ENCODE peak calls at places on chromosome 11, in six cellular contexts. One of them, this sample, is unnamed.

GRCh38 chr11:46724088-46724487 is 5.1 kb downstream of the F2 start:
- DNase-seq in colonic mucosa: no peak
- DNase-seq in GM13976: no peak
- DNase-seq in dorsolateral prefrontal cortex: no peak
- DNase-seq in left ventricle myocardium inferior: no peak
- DNase-seq in A549: no peak
- DNase-seq in this sample: no peak

GRCh38 chr11:130124096-130124495 is 35.5 kb upstream of the ST14 start:
- DNase-seq in A549: peak; percentile 22
- DNase-seq in colonic mucosa: no peak
- DNase-seq in left ventricle myocardium inferior: peak; percentile 65
- DNase-seq in GM13976: no peak
- DNase-seq in dorsolateral prefrontal cortex: no peak
- DNase-seq in this sample: peak; percentile 78

GRCh38 chr11:43573233-43573632 is 107.3 kb upstream of the HSD17B12 start:
- DNase-seq in GM13976: peak; percentile 53
- DNase-seq in dorsolateral prefrontal cortex: no peak
- DNase-seq in left ventricle myocardium inferior: no peak
- DNase-seq in colonic mucosa: no peak
- DNase-seq in A549: no peak
- DNase-seq in this sample: no peak

GRCh38 chr11:95762513-95762912 is 27.1 kb downstream of the FAM76B start:
- DNase-seq in left ventricle myocardium inferior: no peak
- DNase-seq in GM13976: no peak
- DNase-seq in colonic mucosa: no peak
- DNase-seq in A549: no peak
- DNase-seq in dorsolateral prefrontal cortex: no peak
- DNase-seq in this sample: peak; percentile 8

GRCh38 chr11:34649597-34649996 is 28.7 kb downstream of the EHF start:
- DNase-seq in colonic mucosa: no peak
- DNase-seq in GM13976: no peak
- DNase-seq in left ventricle myocardium inferior: no peak
- DNase-seq in A549: no peak
- DNase-seq in dorsolateral prefrontal cortex: no peak
- DNase-seq in this sample: no peak

GRCh38 chr11:70570693-70571395 is 172.5 kb downstream of the CTTN start:
- DNase-seq in A549: no peak
- DNase-seq in colonic mucosa: no peak
- DNase-seq in dorsolateral prefrontal cortex: no peak
- DNase-seq in left ventricle myocardium inferior: no peak
- DNase-seq in GM13976: no peak
- DNase-seq in this sample: no peak

GRCh38 chr11:63923319-63923718 is 6.4 kb upstream of the RCOR2 start:
- DNase-seq in GM13976: no peak
- DNase-seq in dorsolateral prefrontal cortex: no peak
- DNase-seq in left ventricle myocardium inferior: no peak
- DNase-seq in A549: no peak
- DNase-seq in colonic mucosa: no peak
- DNase-seq in this sample: no peak

GRCh38 chr11:133699071-133699470 is 146.2 kb downstream of the SPATA19 start:
- DNase-seq in GM13976: no peak
- DNase-seq in colonic mucosa: no peak
- DNase-seq in left ventricle myocardium inferior: no peak
- DNase-seq in A549: no peak
- DNase-seq in dorsolateral prefrontal cortex: no peak
- DNase-seq in this sample: no peak

GRCh38 chr11:90468923-90469322 is 246.1 kb upstream of the CHORDC1 start:
- DNase-seq in colonic mucosa: no peak
- DNase-seq in A549: no peak
- DNase-seq in GM13976: no peak
- DNase-seq in left ventricle myocardium inferior: no peak
- DNase-seq in dorsolateral prefrontal cortex: no peak
- DNase-seq in this sample: peak; percentile 73

GRCh38 chr11:45815747-45816146 is 10.8 kb downstream of the SLC35C1 start:
- DNase-seq in dorsolateral prefrontal cortex: no peak
- DNase-seq in colonic mucosa: no peak
- DNase-seq in GM13976: no peak
- DNase-seq in left ventricle myocardium inferior: no peak
- DNase-seq in A549: peak; percentile 58
- DNase-seq in this sample: peak; percentile 17

GRCh38 chr11:69923641-69924307 is 104.6 kb upstream of the FGF3 start:
- DNase-seq in GM13976: no peak
- DNase-seq in colonic mucosa: no peak
- DNase-seq in A549: no peak
- DNase-seq in dorsolateral prefrontal cortex: peak; percentile 9
- DNase-seq in left ventricle myocardium inferior: no peak
- DNase-seq in this sample: no peak

GRCh38 chr11:36296925-36297604 is 977 bp downstream of the PRR5L start:
- DNase-seq in left ventricle myocardium inferior: no peak
- DNase-seq in A549: no peak
- DNase-seq in GM13976: no peak
- DNase-seq in dorsolateral prefrontal cortex: no peak
- DNase-seq in colonic mucosa: peak; percentile 43
- DNase-seq in this sample: peak; percentile 42

GRCh38 chr11:1234054-1234720 is 11.3 kb downstream of the MUC5B start:
- DNase-seq in colonic mucosa: peak; percentile 23
- DNase-seq in A549: no peak
- DNase-seq in GM13976: no peak
- DNase-seq in dorsolateral prefrontal cortex: no peak
- DNase-seq in left ventricle myocardium inferior: peak; percentile 11
- DNase-seq in this sample: no peak

GRCh38 chr11:74675761-74676160 is 55.5 kb downstream of the CHRDL2 start:
- DNase-seq in A549: no peak
- DNase-seq in colonic mucosa: no peak
- DNase-seq in GM13976: no peak
- DNase-seq in dorsolateral prefrontal cortex: no peak
- DNase-seq in left ventricle myocardium inferior: no peak
- DNase-seq in this sample: no peak

DNA sequence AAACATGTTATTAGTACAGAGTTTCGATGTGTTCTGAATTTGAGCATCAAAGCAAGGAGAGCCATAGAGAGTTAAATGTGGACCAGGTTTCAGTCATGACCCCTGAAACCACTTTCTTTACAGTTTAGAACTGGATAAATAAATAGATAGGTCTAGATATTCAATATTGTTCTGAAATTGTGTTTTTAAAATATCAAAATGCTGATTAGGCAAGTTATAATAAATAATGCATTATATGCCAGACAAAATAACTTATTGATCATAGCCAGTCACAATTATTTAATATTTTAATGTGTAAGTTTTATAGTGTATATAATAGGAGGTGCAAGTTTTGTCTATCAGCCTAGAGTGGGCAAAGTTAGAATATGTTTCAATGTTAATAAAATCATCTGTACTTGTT is 569.5 kb downstream of the METTL15 start:
- DNase-seq in dorsolateral prefrontal cortex: no peak
- DNase-seq in A549: no peak
- DNase-seq in left ventricle myocardium inferior: no peak
- DNase-seq in colonic mucosa: no peak
- DNase-seq in GM13976: no peak
- DNase-seq in this sample: no peak
- TF ChIP-seq CTCF in dorsolateral prefrontal cortex: no peak
- TF ChIP-seq CTCF in A549: no peak
- TF ChIP-seq CTCF in left ventricle myocardium inferior: no peak
- TF ChIP-seq CTCF in colonic mucosa: no peak
- TF ChIP-seq CTCF in GM13976: no peak
- TF ChIP-seq CTCF in this sample: no peak

GRCh38 chr11:12288212-12288933 is 89.0 kb upstream of the PARVA start:
- DNase-seq in GM13976: peak; percentile 83
- DNase-seq in dorsolateral prefrontal cortex: peak; percentile 76
- DNase-seq in left ventricle myocardium inferior: peak; percentile 75
- DNase-seq in colonic mucosa: peak; percentile 87
- DNase-seq in A549: peak; percentile 88
- DNase-seq in this sample: peak; percentile 96
- TF ChIP-seq CTCF in GM13976: peak; percentile 79
- TF ChIP-seq CTCF in dorsolateral prefrontal cortex: peak; percentile 84
- TF ChIP-seq CTCF in left ventricle myocardium inferior: peak; percentile 91
- TF ChIP-seq CTCF in colonic mucosa: peak; percentile 84
- TF ChIP-seq CTCF in A549: peak; percentile 97
- TF ChIP-seq CTCF in this sample: peak; percentile 98

GRCh38 chr11:119551726-119552510 is 128.9 kb upstream of the THY1 start:
- DNase-seq in colonic mucosa: no peak
- DNase-seq in GM13976: no peak
- DNase-seq in A549: no peak
- DNase-seq in left ventricle myocardium inferior: no peak
- DNase-seq in dorsolateral prefrontal cortex: no peak
- DNase-seq in this sample: no peak

GRCh38 chr11:119540370-119541125 is 117.6 kb upstream of the THY1 start:
- DNase-seq in left ventricle myocardium inferior: no peak
- DNase-seq in A549: no peak
- DNase-seq in colonic mucosa: no peak
- DNase-seq in dorsolateral prefrontal cortex: no peak
- DNase-seq in GM13976: peak; percentile 5
- DNase-seq in this sample: no peak

GRCh38 chr11:119550330-119550729 is 127.4 kb upstream of the THY1 start:
- DNase-seq in GM13976: no peak
- DNase-seq in dorsolateral prefrontal cortex: no peak
- DNase-seq in colonic mucosa: no peak
- DNase-seq in A549: no peak
- DNase-seq in left ventricle myocardium inferior: no peak
- DNase-seq in this sample: no peak

GRCh38 chr11:119547511-119547910 is 124.5 kb upstream of the THY1 start:
- DNase-seq in dorsolateral prefrontal cortex: no peak
- DNase-seq in left ventricle myocardium inferior: no peak
- DNase-seq in A549: no peak
- DNase-seq in GM13976: no peak
- DNase-seq in colonic mucosa: no peak
- DNase-seq in this sample: no peak

GRCh38 chr11:119545978-119546915 is 123.3 kb upstream of the THY1 start:
- DNase-seq in left ventricle myocardium inferior: no peak
- DNase-seq in dorsolateral prefrontal cortex: no peak
- DNase-seq in A549: no peak
- DNase-seq in GM13976: no peak
- DNase-seq in colonic mucosa: no peak
- DNase-seq in this sample: no peak
- TF ChIP-seq CTCF in left ventricle myocardium inferior: no peak
- TF ChIP-seq CTCF in dorsolateral prefrontal cortex: no peak
- TF ChIP-seq CTCF in A549: no peak
- TF ChIP-seq CTCF in GM13976: no peak
- TF ChIP-seq CTCF in colonic mucosa: no peak
- TF ChIP-seq CTCF in this sample: no peak

GRCh38 chr11:5553347-5553746 is 5.0 kb upstream of the OR52H1 start:
- DNase-seq in GM13976: no peak
- DNase-seq in colonic mucosa: no peak
- DNase-seq in dorsolateral prefrontal cortex: no peak
- DNase-seq in left ventricle myocardium inferior: no peak
- DNase-seq in A549: no peak
- DNase-seq in this sample: no peak
- TF ChIP-seq CTCF in GM13976: no peak
- TF ChIP-seq CTCF in colonic mucosa: no peak
- TF ChIP-seq CTCF in dorsolateral prefrontal cortex: peak; percentile 27
- TF ChIP-seq CTCF in left ventricle myocardium inferior: peak; percentile 29
- TF ChIP-seq CTCF in A549: peak; percentile 32
- TF ChIP-seq CTCF in this sample: peak; percentile 17

DNA sequence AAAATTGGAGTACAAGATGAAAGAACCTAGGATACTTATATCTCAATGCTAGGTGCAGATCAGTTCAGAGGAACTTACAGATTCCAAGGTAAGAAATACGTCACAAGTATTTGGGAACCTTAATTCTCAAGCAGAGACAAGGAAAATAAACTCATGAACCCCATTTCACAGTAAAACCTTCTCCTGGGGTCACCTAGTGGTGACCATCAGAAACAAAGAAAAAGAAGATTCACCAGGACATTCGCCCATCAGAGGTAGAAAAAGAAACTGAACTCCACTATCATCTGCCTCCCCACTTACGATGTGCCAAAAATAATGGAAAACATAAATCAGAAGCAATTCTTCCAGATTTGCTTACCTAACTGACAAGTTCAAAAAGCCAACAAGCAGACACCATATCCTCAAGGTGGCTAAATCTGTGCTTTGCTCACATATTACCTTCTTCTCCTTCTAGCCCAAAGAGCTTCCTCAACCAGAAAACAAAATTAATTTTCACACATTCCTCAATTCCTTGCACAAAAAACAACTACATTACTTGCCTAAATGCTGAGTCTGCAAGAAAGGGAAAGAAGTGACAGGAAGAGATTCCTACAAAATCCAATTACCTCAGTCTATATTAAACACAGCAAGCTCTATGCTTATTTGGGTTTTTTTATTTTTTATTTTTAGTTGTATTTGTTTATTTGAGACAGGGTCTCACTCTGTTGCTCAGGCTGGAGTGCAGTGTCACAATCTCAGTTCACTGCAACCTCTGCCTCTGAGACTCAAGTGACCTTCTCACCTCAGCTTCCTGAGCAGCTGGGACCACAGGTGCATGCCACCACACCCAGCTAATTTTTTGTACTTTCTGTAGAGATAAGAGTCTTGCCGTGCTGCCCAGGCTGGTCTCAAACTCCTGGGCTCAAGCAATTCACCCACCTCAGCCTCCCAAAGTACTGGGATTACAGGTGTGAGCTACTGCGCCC is 4.7 kb downstream of the DENND5A start:
- DNase-seq in A549: no peak
- DNase-seq in GM13976: no peak
- DNase-seq in left ventricle myocardium inferior: no peak
- DNase-seq in dorsolateral prefrontal cortex: no peak
- DNase-seq in colonic mucosa: no peak
- DNase-seq in this sample: no peak
- TF ChIP-seq CTCF in A549: peak; percentile 45
- TF ChIP-seq CTCF in GM13976: peak; percentile 12
- TF ChIP-seq CTCF in left ventricle myocardium inferior: peak; percentile 31
- TF ChIP-seq CTCF in dorsolateral prefrontal cortex: peak; percentile 38
- TF ChIP-seq CTCF in colonic mucosa: no peak
- TF ChIP-seq CTCF in this sample: peak; percentile 27

GRCh38 chr11:68009391-68010000 is 631 bp upstream of the ALDH3B1 start:
- DNase-seq in A549: no peak
- DNase-seq in colonic mucosa: no peak
- DNase-seq in GM13976: no peak
- DNase-seq in dorsolateral prefrontal cortex: no peak
- DNase-seq in left ventricle myocardium inferior: no peak
- DNase-seq in this sample: peak; percentile 66
- TF ChIP-seq CTCF in A549: peak; percentile 74
- TF ChIP-seq CTCF in colonic mucosa: no peak
- TF ChIP-seq CTCF in GM13976: no peak
- TF ChIP-seq CTCF in dorsolateral prefrontal cortex: no peak
- TF ChIP-seq CTCF in left ventricle myocardium inferior: no peak
- TF ChIP-seq CTCF in this sample: peak; percentile 37

This sample was measured in astrocyte of the spinal cord.